ENCODE peak calls at places on chromosomes 5 and 9, in six cellular contexts. E, I, H, C, T and V are unnamed samples. For H3K27me3, the result is how much of the 10 kb centered on the place peaks cover.

GRCh38 chr5:110159202-110159601 is 469.5 kb downstream of the MAN2A1 start:
- DNase-seq in T (no peak), H (peak), C (no peak), E (no peak), I (no peak), V (peak)

GRCh38 chr5:139022528-139022927 is 147.4 kb upstream of the LRRTM2 start:
- DNase-seq in H (no peak), I (no peak), C (no peak), E (no peak), T (no peak), V (peak)

GRCh38 chr5:63127054-63127453 is 548.4 kb downstream of the LRRC70 start:
- DNase-seq in H (peak), T (no peak), C (no peak), E (peak), I (no peak), V (peak)

GRCh38 chr5:131217791-131218190 is 46.1 kb upstream of the CDC42SE2 start:
- DNase-seq in E (no peak), C (no peak), I (no peak), H (no peak), T (no peak), V (peak)

GRCh38 chr5:659496-660263 is 33.5 kb downstream of the TPPP start:
- DNase-seq in T (no peak), I (no peak), C (no peak), E (no peak), H (no peak), V (no peak)

GRCh38 chr9:69019808-69020207 is 5.9 kb upstream of the PRKACG start:
- DNase-seq in H (no peak), E (no peak), I (no peak), C (no peak), T (no peak), V (no peak)

GRCh38 chr5:131548190-131548589 is 86.8 kb downstream of the RAPGEF6 start:
- DNase-seq in I (no peak), E (no peak), C (no peak), H (no peak), T (no peak), V (no peak)

GRCh38 chr5:175922192-175922885 is 45.8 kb downstream of the THOC3 start:
- DNase-seq in I (no peak), T (no peak), E (peak), H (peak), C (no peak), V (no peak)

GRCh38 chr9:7536310-7536939 is 263.2 kb downstream of the DMAC1 start:
- DNase-seq in E (peak), H (peak), I (peak), C (no peak), T (peak), V (peak)

GRCh38 chr5:93572773-93573626 is 8.0 kb downstream of the NR2F1-AS1 start:
- DNase-seq in H (peak), E (no peak), C (no peak), I (no peak), T (peak), V (no peak)

GRCh38 chr5:138824516-138824915 is 50.6 kb downstream of the LRRTM2 start:
- DNase-seq in C (no peak), I (no peak), H (peak), E (peak), T (no peak), V (peak)

GRCh38 chr9:33166263-33167083 is 663 bp downstream of the B4GALT1 start:
- DNase-seq in I (no peak), C (no peak), H (peak), E (no peak), T (no peak), V (peak)

DNA sequence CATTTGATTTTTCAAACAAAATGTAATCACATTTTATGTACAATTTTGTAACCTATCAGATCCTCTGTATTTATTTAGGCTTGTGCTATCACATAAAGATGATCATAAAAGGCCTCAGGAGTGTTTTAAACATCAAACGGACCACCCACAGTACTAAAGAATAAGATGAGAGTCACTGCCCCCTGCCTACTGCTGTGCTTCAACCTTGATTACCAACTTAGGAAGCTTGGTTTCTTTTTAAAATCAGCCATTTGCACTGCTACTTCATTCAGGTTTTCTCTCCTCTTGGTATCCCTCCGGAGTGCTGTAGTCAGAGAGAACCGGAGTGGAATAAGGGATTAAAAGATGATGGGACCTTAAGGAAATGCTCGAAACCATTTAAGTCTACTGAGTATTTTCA is 6.9 kb downstream of the C7 start:
- DNase-seq in I (no peak), C (no peak), E (no peak), H (no peak), T (no peak), V (no peak)
- H2AFZ ChIP-seq in I (no peak), C (no peak), E (no peak), H (no peak), T (no peak), V (no peak)

DNA sequence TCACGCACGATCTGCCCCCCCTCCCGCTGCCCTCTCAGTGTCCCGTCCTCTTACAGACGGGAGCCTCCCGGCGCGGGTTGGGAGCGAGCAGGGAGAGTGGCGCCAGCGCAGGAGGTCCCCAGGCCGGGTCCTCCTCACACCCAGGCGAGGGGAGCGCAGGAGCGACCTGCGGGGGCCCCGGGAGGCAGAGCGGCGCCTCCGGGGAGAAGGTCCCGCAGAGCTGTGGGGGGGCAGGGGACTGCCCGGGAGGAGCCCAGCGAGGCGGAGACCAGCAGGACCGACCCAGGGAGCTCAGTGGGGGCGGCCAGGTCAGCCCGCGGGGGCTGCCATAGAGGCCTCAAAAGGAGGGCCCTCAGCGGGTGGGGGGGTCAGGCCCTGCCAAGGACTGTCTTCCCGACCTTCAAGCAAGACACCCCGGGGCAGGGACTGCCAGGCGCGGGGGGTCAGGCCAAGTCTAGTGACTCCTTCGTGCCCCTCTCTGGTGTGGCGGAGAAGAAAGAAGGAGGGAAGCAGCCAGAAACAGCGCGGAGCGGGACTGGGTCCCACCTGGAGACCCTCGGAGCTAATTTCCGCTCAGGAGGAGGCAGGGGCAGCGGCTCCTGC is 123.3 kb upstream of the ERCC6L2 start:
- DNase-seq in E (no peak), T (peak), C (no peak), H (no peak), I (no peak), V (no peak)
- H3K23ac ChIP-seq in E (no peak), T (no peak), C (no peak), H (no peak), I (peak), V (no peak)

GRCh38 chr5:181058321-181058720 is 18.3 kb downstream of the BTNL9 start:
- DNase-seq in C (no peak), E (no peak), T (no peak), I (no peak), H (no peak), V (no peak)

GRCh38 chr5:181060924-181061323 is 20.9 kb downstream of the BTNL9 start:
- DNase-seq in E (no peak), T (no peak), I (no peak), H (no peak), C (no peak), V (no peak)

GRCh38 chr5:181058786-181059296 is 18.8 kb downstream of the BTNL9 start:
- DNase-seq in I (no peak), H (no peak), C (no peak), T (no peak), E (no peak), V (no peak)

GRCh38 chr5:181060231-181060590 is 20.1 kb downstream of the BTNL9 start:
- DNase-seq in I (no peak), H (no peak), C (no peak), E (no peak), T (no peak), V (no peak)

DNA sequence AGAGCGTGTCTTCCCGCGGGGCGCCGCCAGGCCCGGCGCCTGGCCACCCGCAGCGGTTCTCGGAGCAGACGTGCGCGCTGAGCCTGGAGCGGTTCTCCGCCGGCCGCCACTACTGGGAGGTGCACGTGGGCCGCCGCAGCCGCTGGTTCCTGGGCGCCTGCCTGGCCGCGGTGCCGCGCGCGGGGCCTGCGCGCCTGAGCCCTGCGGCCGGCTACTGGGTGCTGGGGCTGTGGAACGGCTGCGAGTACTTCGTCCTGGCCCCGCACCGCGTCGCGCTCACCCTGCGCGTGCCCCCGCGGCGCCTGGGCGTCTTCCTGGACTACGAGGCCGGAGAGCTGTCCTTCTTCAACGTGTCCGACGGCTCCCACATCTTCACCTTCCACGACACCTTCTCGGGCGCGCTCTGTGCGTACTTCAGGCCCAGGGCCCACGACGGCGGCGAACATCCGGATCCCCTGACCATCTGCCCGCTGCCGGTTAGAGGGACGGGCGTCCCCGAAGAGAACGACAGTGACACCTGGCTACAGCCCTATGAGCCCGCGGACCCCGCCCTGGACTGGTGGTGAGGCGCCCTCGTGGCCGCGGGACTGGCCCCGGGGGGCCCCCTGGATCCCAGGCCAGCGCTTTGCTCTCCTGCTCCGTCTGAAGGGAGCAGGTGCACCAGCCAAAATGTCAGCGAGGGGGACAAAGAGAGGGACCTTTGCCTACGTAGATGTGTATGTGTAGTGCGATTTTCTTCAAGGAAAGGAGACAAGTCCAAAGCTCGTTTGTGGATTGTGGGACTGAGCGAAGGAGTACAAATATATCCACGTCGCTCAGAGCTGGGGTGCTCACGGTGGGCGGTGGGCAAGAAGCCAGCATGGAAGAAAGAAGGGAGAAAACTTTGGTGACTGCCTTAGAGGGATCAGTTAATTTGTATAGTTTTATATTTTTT is 19.5 kb downstream of the BTNL9 start:
- DNase-seq in T (peak), C (no peak), I (no peak), E (no peak), H (no peak), V (no peak)
- H3K27me3 ChIP-seq in T (half or more), C (half or more), I (half or more), E (under half), H (half or more), V (under half)

GRCh38 chr9:72464819-72465218 is 56.6 kb upstream of the TMC1 start:
- DNase-seq in H (peak), T (no peak), E (no peak), C (no peak), I (no peak), V (no peak)
- H2AFZ ChIP-seq in H (no peak), T (no peak), E (no peak), C (no peak), I (no peak), V (no peak)

GRCh38 chr5:134083517-134083916 is 31.0 kb upstream of the TCF7 start:
- DNase-seq in H (no peak), T (no peak), I (no peak), E (peak), C (no peak), V (no peak)
- H3K23ac ChIP-seq in H (no peak), T (no peak), I (no peak), E (no peak), C (no peak), V (no peak)

DNA sequence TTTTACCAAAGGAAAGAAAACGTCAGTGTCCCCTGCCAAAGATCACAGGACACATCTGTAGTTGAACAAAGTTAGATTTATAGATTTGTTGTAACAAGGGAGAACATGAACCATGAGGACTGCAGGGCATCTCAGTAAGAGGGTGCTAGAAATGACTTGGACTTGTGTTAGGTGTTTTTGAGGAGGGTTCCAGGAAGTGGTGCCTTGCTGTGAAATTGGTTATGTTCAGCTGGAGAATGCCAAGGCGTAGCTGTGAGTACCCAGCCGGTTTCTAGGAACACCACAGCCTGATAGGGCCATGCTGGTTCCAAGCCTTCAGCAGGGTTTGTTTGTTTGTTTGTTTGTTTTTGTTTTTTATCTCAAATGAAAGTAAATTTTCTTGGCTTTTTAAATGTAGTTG is 5.3 kb downstream of the SPEF2 start:
- DNase-seq in I (no peak), H (no peak), C (no peak), E (no peak), T (no peak), V (no peak)
- H3K27me3 ChIP-seq in I (under half), H (under half), C (under half), E (under half), T (under half), V (under half)